ENCODE peak calls at places on chromosomes 13 and 19, in nine cellular contexts. S, U, F, E, N, D, K, Y and H are unnamed samples.

GRCh38 chr13:30027569-30028455 is 177.4 kb upstream of the UBL3 start:
- DNase-seq in S (no peak), U (peak; percentile 59), F (no peak), E (no peak), N (no peak), D (no peak), K (no peak), Y (no peak), H (no peak)

GRCh38 chr13:110236831-110237261 is 70.1 kb downstream of the COL4A1 start:
- DNase-seq in S (no peak), U (no peak), F (peak; percentile 86), E (peak; percentile 80), N (no peak), D (no peak), K (no peak), Y (no peak), H (peak; percentile 86)

GRCh38 chr19:28883241-28883693 is 329.7 kb downstream of the UQCRFS1 start:
- DNase-seq in S (peak; percentile 46), U (peak; percentile 41), F (peak; percentile 52), E (no peak), N (no peak), D (no peak), K (no peak), Y (no peak), H (no peak)

GRCh38 chr19:3368848-3369336 is 2.5 kb downstream of the NFIC start:
- DNase-seq in S (no peak), U (peak; percentile 44), F (no peak), E (no peak), N (no peak), D (no peak), K (no peak), Y (no peak), H (no peak)

GRCh38 chr19:56120371-56121179 is 520 bp downstream of the ZNF787 start:
- DNase-seq in S (no peak), U (peak; percentile 71), F (peak; percentile 83), E (peak; percentile 92), N (peak; percentile 80), D (peak; percentile 32), K (peak; percentile 72), Y (no peak), H (peak; percentile 94)

GRCh38 chr13:62193919-62194318 is 778.3 kb upstream of the PCDH20 start:
- DNase-seq in S (no peak), U (no peak), F (no peak), E (no peak), N (no peak), D (peak; percentile 21), K (peak; percentile 6), Y (no peak), H (no peak)

GRCh38 chr19:38729653-38730469 is 14.4 kb downstream of the CAPN12 start:
- DNase-seq in S (peak; percentile 43), U (peak; percentile 44), F (peak; percentile 72), E (peak; percentile 86), N (peak; percentile 86), D (peak; percentile 38), K (peak; percentile 53), Y (no peak), H (peak; percentile 87)

GRCh38 chr19:41479757-41480191 is 36.8 kb downstream of the ERICH4 start:
- DNase-seq in S (no peak), U (no peak), F (peak; percentile 35), E (no peak), N (no peak), D (peak; percentile 28), K (no peak), Y (no peak), H (peak; percentile 77)

GRCh38 chr13:24684600-24684998 is 4.4 kb downstream of the ATP12A start:
- DNase-seq in S (no peak), U (no peak), F (no peak), E (no peak), N (peak; percentile 60), D (no peak), K (no peak), Y (no peak), H (no peak)

GRCh38 chr19:55643003-55643732 is at the start of gene ZNF581:
- DNase-seq in S (no peak), U (peak; percentile 78), F (peak; percentile 81), E (peak; percentile 83), N (peak; percentile 89), D (peak; percentile 65), K (peak; percentile 90), Y (no peak), H (peak; percentile 94)

DNA sequence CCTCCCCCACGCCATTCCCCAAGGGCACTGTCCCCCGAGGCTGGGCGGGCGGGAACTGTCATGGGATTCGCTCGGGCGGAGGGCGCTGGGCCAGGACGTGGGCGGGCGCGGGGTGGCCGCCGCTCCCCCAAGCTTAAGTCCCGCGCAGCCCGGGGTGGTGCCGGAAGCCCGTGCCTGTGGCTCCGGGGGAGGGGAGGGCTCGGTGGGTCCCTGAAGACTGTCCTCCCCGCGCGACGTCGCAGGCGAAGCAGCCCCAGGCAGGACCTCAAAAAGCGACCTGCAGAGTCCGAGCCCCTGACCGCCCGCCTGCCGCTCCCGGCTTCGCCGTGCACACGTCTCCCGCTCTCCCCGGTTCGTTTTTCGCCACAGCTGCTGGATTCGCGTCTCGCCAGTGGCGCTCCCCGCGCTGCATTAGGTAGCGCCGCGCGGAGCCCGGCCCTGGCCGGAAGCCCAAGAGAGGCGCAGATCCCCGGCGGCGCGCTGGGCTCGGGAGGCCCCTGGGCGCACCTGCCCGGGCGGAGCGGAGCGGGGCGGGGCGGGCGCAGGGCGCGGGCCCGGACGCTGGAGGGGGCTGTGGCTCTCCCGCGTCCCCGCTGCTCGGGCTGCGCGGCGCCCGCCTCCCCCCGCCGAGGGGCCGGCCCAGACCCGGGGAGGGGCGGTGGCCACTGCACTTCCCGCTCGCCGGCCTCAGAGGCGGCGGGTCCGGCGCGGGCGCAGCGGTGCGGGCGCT is at the start of gene FARP1:
- DNase-seq in S (no peak), U (peak; percentile 65), F (peak; percentile 79), E (peak; percentile 81), N (no peak), D (peak; percentile 38), K (peak; percentile 79), Y (no peak), H (peak; percentile 91)
- H3K4me3 ChIP-seq in S (peak within 1 kb of the TSS; percentile 57), U (peak within 1 kb of the TSS; percentile 95), F (peak within 1 kb of the TSS; percentile 83), E (peak within 1 kb of the TSS; percentile 75), N (peak within 1 kb of the TSS; percentile 33), D (peak within 1 kb of the TSS; percentile 52), K (peak within 1 kb of the TSS; percentile 82), Y (peak within 1 kb of the TSS; percentile 52), H (peak within 1 kb of the TSS; percentile 82)

GRCh38 chr19:14090509-14091085 is at the start of gene SAMD1:
- DNase-seq in S (no peak), U (peak; percentile 83), F (peak; percentile 95), E (peak; percentile 96), N (peak; percentile 91), D (peak; percentile 27), K (peak; percentile 80), Y (no peak), H (peak; percentile 98)

GRCh38 chr19:14094854-14095253 is 4.3 kb upstream of the SAMD1 start:
- DNase-seq in S (no peak), U (no peak), F (no peak), E (no peak), N (no peak), D (no peak), K (no peak), Y (no peak), H (no peak)

GRCh38 chr19:14091086-14091884 is 734 bp upstream of the SAMD1 start:
- DNase-seq in S (no peak), U (peak; percentile 64), F (no peak), E (no peak), N (peak; percentile 81), D (peak; percentile 51), K (peak; percentile 64), Y (no peak), H (peak; percentile 95)

GRCh38 chr19:14091885-14092462 is 1.4 kb upstream of the SAMD1 start:
- DNase-seq in S (no peak), U (no peak), F (no peak), E (no peak), N (no peak), D (no peak), K (no peak), Y (no peak), H (no peak)

GRCh38 chr19:14093117-14093784 is 2.7 kb upstream of the SAMD1 start:
- DNase-seq in S (no peak), U (no peak), F (no peak), E (no peak), N (no peak), D (no peak), K (no peak), Y (no peak), H (no peak)
- H3K36me3 ChIP-seq in S (peaks cover 30% of the 10 kb centered on the region), U (peaks cover 24% of the 10 kb centered on the region), F (peaks cover 43% of the 10 kb centered on the region), E (no peaks in the 10 kb centered on the region), N (peaks cover 12% of the 10 kb centered on the region), D (peaks cover 6% of the 10 kb centered on the region), K (peaks cover 6% of the 10 kb centered on the region), Y (peaks cover 14% of the 10 kb centered on the region), H (peaks cover 5% of the 10 kb centered on the region)

GRCh38 chr19:11693505-11694499 is 44.9 kb downstream of the ZNF823 start:
- DNase-seq in S (peak; percentile 55), U (peak; percentile 75), F (no peak), E (no peak), N (no peak), D (peak; percentile 62), K (peak; percentile 52), Y (peak; percentile 49), H (no peak)
- H3K4me3 ChIP-seq in S (peak overlapping the region; percentile 77), U (peak overlapping the region; percentile 85), F (peak overlapping the region; percentile 79), E (peak overlapping the region; percentile 90), N (peak overlapping the region; percentile 71), D (peak overlapping the region; percentile 67), K (peak overlapping the region; percentile 83), Y (peak overlapping the region; percentile 60), H (peak overlapping the region; percentile 84)

DNA sequence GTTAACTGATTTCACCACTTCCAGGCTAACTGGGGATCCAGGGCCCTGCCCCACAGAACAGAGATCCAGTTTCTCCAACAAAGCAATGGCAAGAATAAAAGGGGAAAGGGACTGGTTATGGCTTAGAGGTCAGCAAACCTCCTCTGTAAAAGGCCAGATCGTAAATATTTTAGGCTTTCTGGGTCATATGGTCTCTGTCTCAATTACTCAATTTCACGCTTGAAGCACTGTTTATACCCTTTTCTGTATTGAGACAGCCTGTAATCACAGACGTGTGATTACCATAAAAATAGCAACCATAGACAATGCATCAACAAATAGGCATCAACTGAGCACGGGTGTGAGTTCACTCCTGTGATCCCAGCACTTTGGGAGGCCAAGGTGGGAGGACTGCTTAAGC is 9.4 kb downstream of the RAB3D start:
- DNase-seq in S (no peak), U (no peak), F (no peak), E (no peak), N (no peak), D (no peak), K (no peak), Y (no peak), H (no peak)
- H3K36me3 ChIP-seq in S (peaks cover 26% of the 10 kb centered on the region), U (peaks cover 15% of the 10 kb centered on the region), F (peaks cover 74% of the 10 kb centered on the region), E (peaks cover 2% of the 10 kb centered on the region), N (no peaks in the 10 kb centered on the region), D (peaks cover 19% of the 10 kb centered on the region), K (peaks cover 24% of the 10 kb centered on the region), Y (no peaks in the 10 kb centered on the region), H (peaks cover 4% of the 10 kb centered on the region)